ENCODE peak calls at places on chromosomes 3 and 15, in four cellular contexts. J is right atrium auricular region, Q is uterus, D is fibroblast of mammary gland. H is an unnamed sample.
A peak's percentile ranks its signal among the peaks of the same experiment; 100 is the strongest.

GRCh38 chr3:169591983-169592644 is 71.4 kb downstream of the MECOM start:
- DNase-seq in J (peak; percentile 63), Q (no peak), D (no peak), H (no peak)

GRCh38 chr15:96072821-96073220 is 257.7 kb upstream of the NR2F2 start:
- DNase-seq in J (no peak), Q (no peak), D (no peak), H (no peak)

GRCh38 chr3:56086355-56086754 is 381.9 kb downstream of the ERC2 start:
- DNase-seq in J (no peak), Q (no peak), D (peak; percentile 34), H (no peak)

GRCh38 chr15:57100136-57100539 is 181.7 kb downstream of the TCF12 start:
- DNase-seq in J (no peak), Q (no peak), D (no peak), H (no peak)

GRCh38 chr3:43497905-43498365 is 123.9 kb downstream of the ANO10 start:
- DNase-seq in J (no peak), Q (no peak), D (peak; percentile 69), H (no peak)

GRCh38 chr15:85764304-85764633 is 30.5 kb downstream of the KLHL25 start:
- DNase-seq in J (no peak), Q (no peak), D (no peak), H (no peak)

GRCh38 chr3:82261013-82261412 is 499.6 kb upstream of the GBE1 start:
- DNase-seq in J (no peak), Q (no peak), D (no peak), H (no peak)

GRCh38 chr3:41893977-41894376 is 67.9 kb downstream of the ULK4 start:
- DNase-seq in J (no peak), Q (no peak), D (peak; percentile 66), H (no peak)

GRCh38 chr15:95329362-95329761 is 1001.1 kb upstream of the NR2F2 start:
- DNase-seq in J (no peak), Q (no peak), D (no peak), H (no peak)

GRCh38 chr15:59295742-59296090 is 77.0 kb downstream of the MYO1E start:
- DNase-seq in J (no peak), Q (no peak), D (no peak), H (no peak)

GRCh38 chr15:66472176-66472999 is 25.2 kb downstream of the SNAPC5 start:
- DNase-seq in J (no peak), Q (no peak), D (peak; percentile 36), H (no peak)

GRCh38 chr3:187852842-187853727 is 107.8 kb upstream of the BCL6 start:
- DNase-seq in J (no peak), Q (no peak), D (no peak), H (peak; percentile 42)

GRCh38 chr15:71002321-71002720 is 109.7 kb downstream of the LRRC49 start:
- DNase-seq in J (no peak), Q (no peak), D (peak; percentile 4), H (no peak)

GRCh38 chr15:60591491-60592385 is 112.8 kb upstream of the ICE2 start:
- DNase-seq in J (no peak), Q (peak; percentile 46), D (no peak), H (peak; percentile 86)

GRCh38 chr3:123412076-123412475 is 36.8 kb downstream of the ADCY5 start:
- DNase-seq in J (no peak), Q (no peak), D (no peak), H (no peak)
- TF ChIP-seq CTCF in J (peak; percentile 13), Q (no peak), D (no peak), H (no peak)

GRCh38 chr3:151011427-151011826 is 38.9 kb upstream of the CLRN1 start:
- DNase-seq in J (no peak), Q (no peak), D (peak; percentile 80), H (no peak)

GRCh38 chr3:151012753-151013152 is 40.2 kb upstream of the CLRN1 start:
- DNase-seq in J (no peak), Q (no peak), D (no peak), H (no peak)

GRCh38 chr3:151009430-151009829 is 36.9 kb upstream of the CLRN1 start:
- DNase-seq in J (no peak), Q (no peak), D (no peak), H (no peak)

GRCh38 chr3:151009981-151010380 is 37.5 kb upstream of the CLRN1 start:
- DNase-seq in J (no peak), Q (no peak), D (peak; percentile 40), H (no peak)

GRCh38 chr3:151008699-151009098 is 36.2 kb upstream of the CLRN1 start:
- DNase-seq in J (no peak), Q (no peak), D (peak; percentile 70), H (no peak)
- TF ChIP-seq CTCF in J (no peak), Q (no peak), D (peak; percentile 65), H (peak; percentile 73)

GRCh38 chr15:55789066-55789660 is 46.2 kb upstream of the PRTG start:
- DNase-seq in J (no peak), Q (no peak), D (peak; percentile 16), H (no peak)
- TF ChIP-seq CTCF in J (peak; percentile 19), Q (peak; percentile 12), D (peak; percentile 68), H (peak; percentile 42)

GRCh38 chr3:40848411-40848810 is 323.7 kb downstream of the ZNF621 start:
- DNase-seq in J (no peak), Q (no peak), D (no peak), H (peak; percentile 5)

GRCh38 chr3:40845916-40846315 is 321.2 kb downstream of the ZNF621 start:
- DNase-seq in J (no peak), Q (no peak), D (no peak), H (peak; percentile 10)

GRCh38 chr3:40845447-40845846 is 320.7 kb downstream of the ZNF621 start:
- DNase-seq in J (no peak), Q (no peak), D (no peak), H (peak; percentile 34)

GRCh38 chr3:40846466-40846865 is 321.7 kb downstream of the ZNF621 start:
- DNase-seq in J (no peak), Q (no peak), D (no peak), H (peak; percentile 15)

DNA sequence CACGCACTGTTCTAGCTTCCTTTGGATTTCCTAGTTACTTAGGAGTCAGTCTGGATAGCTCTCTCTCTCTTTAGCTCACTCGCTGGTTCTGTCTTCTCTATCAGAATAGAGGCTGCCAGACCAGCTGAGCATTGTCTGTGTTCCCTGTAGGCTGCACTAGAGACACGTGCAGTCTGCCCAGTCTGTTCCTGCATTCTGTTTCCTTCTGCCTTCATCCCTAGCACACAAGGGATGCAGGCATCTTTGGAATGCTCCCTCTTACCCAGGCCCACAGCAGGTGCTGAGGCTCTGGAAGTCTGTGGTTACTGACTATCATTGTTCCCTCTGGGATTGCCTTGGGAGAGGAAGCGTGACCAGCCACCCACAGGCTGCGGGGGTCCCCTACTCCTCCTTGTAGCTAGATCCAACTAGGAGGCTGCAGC is 322.8 kb downstream of the ZNF621 start:
- DNase-seq in J (no peak), Q (no peak), D (peak; percentile 6), H (peak; percentile 53)
- TF ChIP-seq CTCF in J (no peak), Q (peak; percentile 22), D (no peak), H (peak; percentile 34)

GRCh38 chr15:52680041-52680391 is 828 bp upstream of the ATOSA start:
- DNase-seq in J (no peak), Q (no peak), D (peak; percentile 38), H (no peak)

GRCh38 chr15:52677593-52677992 is 1.6 kb downstream of the ATOSA start:
- DNase-seq in J (no peak), Q (no peak), D (no peak), H (no peak)

GRCh38 chr15:52678468-52679231 is 538 bp downstream of the ATOSA start:
- DNase-seq in J (peak; percentile 70), Q (peak; percentile 67), D (peak; percentile 66), H (peak; percentile 87)

GRCh38 chr15:52679232-52680040 is at the start of gene ATOSA:
- DNase-seq in J (peak; percentile 95), Q (peak; percentile 88), D (peak; percentile 83), H (peak; percentile 96)

GRCh38 chr15:52678036-52678467 is 1.1 kb downstream of the ATOSA start:
- DNase-seq in J (peak; percentile 75), Q (peak; percentile 48), D (peak; percentile 69), H (no peak)
- TF ChIP-seq CTCF in J (no peak), Q (peak; percentile 17), D (peak; percentile 14), H (no peak)